ENCODE peak calls at places on chromosomes 11 and 22, in six cellular contexts. V, T, W, S, U and F are unnamed samples.

GRCh38 chr11:19079643-19080440 is 19.3 kb upstream of the MRGPRX2 start:
- DNase-seq in T (no peak), V (peak), U (peak), S (no peak), W (no peak), F (peak)

GRCh38 chr11:109619498-109619897 is 197.5 kb downstream of the C11orf87 start:
- DNase-seq in V (no peak), T (no peak), S (no peak), U (no peak), W (no peak), F (peak)

GRCh38 chr11:128620306-128621175 is 33.2 kb upstream of the ETS1 start:
- DNase-seq in T (peak), U (no peak), V (no peak), S (no peak), W (no peak), F (no peak)

GRCh38 chr22:31825513-31825912 is 71.7 kb downstream of the DEPDC5 start:
- DNase-seq in V (no peak), U (no peak), S (no peak), T (no peak), W (no peak), F (no peak)

GRCh38 chr11:42657169-42657568 is 654.6 kb upstream of the API5 start:
- DNase-seq in U (no peak), V (no peak), S (no peak), T (no peak), W (no peak), F (no peak)

GRCh38 chr11:11735586-11735985 is 106.2 kb upstream of the USP47 start:
- DNase-seq in U (no peak), V (no peak), T (no peak), W (no peak), S (no peak), F (no peak)

GRCh38 chr22:42437488-42438292 is 5.5 kb upstream of the NFAM1 start:
- DNase-seq in S (peak), W (peak), U (peak), V (peak), T (peak), F (peak)

GRCh38 chr22:40000171-40000570 is 5.4 kb downstream of the FAM83F start:
- DNase-seq in V (no peak), T (no peak), S (no peak), W (no peak), U (no peak), F (no peak)

GRCh38 chr11:126613272-126613671 is 257.8 kb downstream of the ST3GAL4 start:
- DNase-seq in T (no peak), W (no peak), V (no peak), U (no peak), S (no peak), F (no peak)

GRCh38 chr11:18599739-18600230 is at the start of gene MISFA:
- DNase-seq in U (no peak), W (no peak), V (no peak), S (no peak), T (no peak), F (no peak)

GRCh38 chr11:36131719-36132349 is 157.4 kb downstream of the COMMD9 start:
- DNase-seq in S (peak), T (peak), W (no peak), V (no peak), U (peak), F (no peak)

GRCh38 chr22:38424525-38425080 is 30.4 kb downstream of the KCNJ4 start:
- DNase-seq in U (no peak), S (no peak), T (no peak), V (no peak), W (no peak), F (no peak)

GRCh38 chr11:108774037-108774436 is 109.2 kb downstream of the DDX10 start:
- DNase-seq in W (no peak), U (no peak), T (no peak), S (no peak), V (no peak), F (no peak)

GRCh38 chr11:19370100-19370861 is 129.5 kb upstream of the E2F8 start:
- DNase-seq in U (peak), W (no peak), S (peak), V (no peak), T (no peak), F (peak)

GRCh38 chr22:42282252-42282942 is 11.9 kb upstream of the TCF20 start:
- DNase-seq in T (no peak), W (no peak), U (no peak), S (peak), V (no peak), F (no peak)

GRCh38 chr11:90614318-90614717 is 391.5 kb upstream of the CHORDC1 start:
- DNase-seq in W (no peak), U (no peak), T (no peak), S (no peak), V (no peak), F (no peak)

GRCh38 chr11:60777572-60777971 is 7.6 kb upstream of the MS4A10 start:
- DNase-seq in T (no peak), V (no peak), W (no peak), S (peak), U (peak), F (peak)

GRCh38 chr11:14323118-14323676 is 35.8 kb downstream of the RRAS2 start:
- DNase-seq in S (no peak), V (no peak), T (no peak), U (no peak), W (no peak), F (no peak)

GRCh38 chr11:82494988-82495432 is 238.7 kb downstream of the FAM181B start:
- DNase-seq in W (no peak), V (no peak), S (no peak), T (no peak), U (peak), F (no peak)

GRCh38 chr11:75100314-75100713 is 3.6 kb upstream of the OR2AT4 start:
- DNase-seq in W (no peak), T (peak), U (peak), V (no peak), S (no peak), F (peak)

GRCh38 chr22:22798716-22799115 is 88.9 kb upstream of the IGLL5 start:
- DNase-seq in S (no peak), T (no peak), U (no peak), W (no peak), V (no peak), F (no peak)

GRCh38 chr11:124194696-124195418 is 11.7 kb downstream of the OR10D3 start:
- DNase-seq in U (peak), T (peak), S (no peak), V (peak), W (no peak), F (peak)

GRCh38 chr11:64763804-64764611 is 4.2 kb upstream of the PYGM start:
- DNase-seq in V (no peak), U (no peak), T (no peak), W (no peak), S (peak), F (no peak)

GRCh38 chr11:34342008-34342533 is 15.7 kb downstream of the ABTB2 start:
- DNase-seq in S (no peak), V (no peak), U (no peak), T (no peak), W (no peak), F (no peak)

GRCh38 chr11:64787526-64788320 is 9.4 kb upstream of the SF1 start:
- DNase-seq in W (peak), V (no peak), T (peak), U (peak), S (no peak), F (peak)

GRCh38 chr11:120079750-120080610 is 57.9 kb downstream of the TRIM29 start:
- DNase-seq in V (no peak), W (no peak), S (peak), U (no peak), T (peak), F (no peak)

GRCh38 chr11:120516461-120517389 is 5.2 kb downstream of the GRIK4 start:
- DNase-seq in T (no peak), V (no peak), U (no peak), W (no peak), S (no peak), F (no peak)

GRCh38 chr22:32267011-32267410 is 11.9 kb upstream of the SLC5A4 start:
- DNase-seq in U (no peak), W (no peak), S (no peak), V (no peak), T (no peak), F (no peak)

GRCh38 chr11:72687326-72687725 is 13.1 kb upstream of the PDE2A start:
- DNase-seq in U (no peak), T (no peak), S (no peak), W (no peak), V (no peak), F (no peak)

GRCh38 chr11:124886476-124886875 is 11.2 kb downstream of the ROBO4 start:
- DNase-seq in V (no peak), W (no peak), S (peak), U (no peak), T (no peak), F (no peak)

GRCh38 chr11:118689852-118690552 is 10.6 kb upstream of the TREH start:
- DNase-seq in S (peak), U (peak), T (peak), V (peak), W (peak), F (peak)

GRCh38 chr11:8833568-8834275 is 77.3 kb upstream of the AKIP1 start:
- DNase-seq in U (no peak), V (no peak), S (no peak), W (no peak), T (no peak), F (no peak)

GRCh38 chr11:112539741-112540140 is 279.1 kb upstream of the PLET1 start:
- DNase-seq in V (no peak), W (no peak), T (no peak), U (no peak), S (no peak), F (no peak)
- H3K27ac ChIP-seq in V (no peak), W (no peak), T (no peak), U (no peak), S (no peak), F (no peak)

GRCh38 chr22:41038732-41039131 is 53.7 kb upstream of the EP300 start:
- DNase-seq in S (no peak), U (no peak), V (no peak), W (no peak), T (no peak), F (no peak)
- TF ChIP-seq CTCF in S (no peak), U (no peak), V (no peak), W (no peak), T (no peak), F (no peak)

GRCh38 chr22:21665047-21665851 is 563 bp upstream of the PPIL2 start:
- DNase-seq in U (no peak), S (no peak), V (no peak), W (no peak), T (peak), F (no peak)
- H3K27ac ChIP-seq in U (no peak), S (peak), V (peak), W (peak), T (peak), F (peak)

DNA sequence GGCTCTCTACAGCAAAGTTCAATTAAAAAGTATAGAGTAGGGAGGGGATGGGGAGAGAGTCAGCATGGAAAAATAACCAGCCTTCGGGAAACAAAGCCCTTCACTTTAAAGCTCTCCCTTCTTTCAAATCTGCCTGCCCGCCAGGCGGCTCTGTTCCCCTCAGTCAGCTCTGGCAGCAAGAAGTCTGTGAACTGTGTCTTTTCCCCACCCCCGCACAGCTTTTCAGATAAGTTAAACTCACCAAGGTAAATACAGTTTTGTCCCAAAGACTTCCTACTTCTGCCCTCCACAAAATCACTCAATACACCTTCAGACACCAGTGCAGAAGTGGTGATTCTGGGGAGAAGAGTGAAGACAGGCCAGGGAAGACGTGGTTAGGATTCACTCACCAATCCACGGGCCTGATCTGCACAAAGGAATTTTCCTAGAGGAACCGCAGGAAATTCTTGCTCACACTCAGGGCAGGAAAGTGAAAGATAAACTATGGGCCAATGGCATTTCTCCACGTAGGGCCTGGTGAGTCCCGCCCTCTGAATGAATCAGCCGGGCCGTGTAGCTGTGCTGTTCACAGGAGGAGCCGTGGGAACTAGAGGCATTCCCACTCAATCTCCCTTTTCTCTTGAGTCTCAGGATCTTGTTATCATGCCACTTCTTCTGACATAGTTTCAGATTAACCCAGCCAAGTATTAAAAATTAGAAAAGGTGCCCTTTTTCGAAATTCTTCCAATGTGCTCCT is at the start of gene TRIM5:
- DNase-seq in S (peak), T (peak), W (peak), V (peak), U (peak), F (peak)
- TF ChIP-seq CTCF in S (peak), T (peak), W (peak), V (peak), U (peak), F (peak)

GRCh38 chr11:68948948-68949347 is 31.8 kb downstream of the MRGPRD start:
- DNase-seq in W (no peak), U (no peak), S (no peak), V (no peak), T (peak), F (no peak)

GRCh38 chr11:68947151-68947550 is 33.6 kb downstream of the MRGPRD start:
- DNase-seq in W (no peak), S (no peak), U (no peak), V (no peak), T (no peak), F (no peak)

GRCh38 chr11:68950776-68951175 is 30.0 kb downstream of the MRGPRD start:
- DNase-seq in V (no peak), U (no peak), T (no peak), W (no peak), S (no peak), F (no peak)

GRCh38 chr11:68948496-68948895 is 32.3 kb downstream of the MRGPRD start:
- DNase-seq in T (no peak), V (no peak), U (no peak), W (no peak), S (no peak), F (no peak)

GRCh38 chr11:68950268-68950667 is 30.5 kb downstream of the MRGPRD start:
- DNase-seq in U (peak), V (peak), T (peak), S (no peak), W (no peak), F (peak)
- H3K27ac ChIP-seq in U (no peak), V (no peak), T (no peak), S (no peak), W (no peak), F (no peak)

GRCh38 chr11:46247664-46248063 is 29.8 kb upstream of the CREB3L1 start:
- DNase-seq in W (peak), U (peak), S (no peak), T (peak), V (peak), F (peak)
- TF ChIP-seq CTCF in W (peak), U (peak), S (peak), T (peak), V (peak), F (peak)

GRCh38 chr11:78292109-78292803 is 103.5 kb downstream of the USP35 start:
- DNase-seq in U (no peak), W (no peak), S (no peak), T (peak), V (no peak), F (no peak)

GRCh38 chr11:78295347-78295746 is 106.6 kb downstream of the USP35 start:
- DNase-seq in S (no peak), W (no peak), T (no peak), U (no peak), V (no peak), F (no peak)

GRCh38 chr11:78289547-78290292 is 101.0 kb downstream of the USP35 start:
- DNase-seq in U (no peak), S (no peak), T (no peak), W (no peak), V (no peak), F (no peak)

GRCh38 chr11:78290293-78291176 is 101.8 kb downstream of the USP35 start:
- DNase-seq in T (peak), W (no peak), U (peak), S (no peak), V (no peak), F (peak)

GRCh38 chr11:78291754-78292108 is 103.0 kb downstream of the USP35 start:
- DNase-seq in U (no peak), T (no peak), V (no peak), W (no peak), S (no peak), F (no peak)
- H3K27ac ChIP-seq in U (no peak), T (peak), V (no peak), W (no peak), S (no peak), F (no peak)

DNA sequence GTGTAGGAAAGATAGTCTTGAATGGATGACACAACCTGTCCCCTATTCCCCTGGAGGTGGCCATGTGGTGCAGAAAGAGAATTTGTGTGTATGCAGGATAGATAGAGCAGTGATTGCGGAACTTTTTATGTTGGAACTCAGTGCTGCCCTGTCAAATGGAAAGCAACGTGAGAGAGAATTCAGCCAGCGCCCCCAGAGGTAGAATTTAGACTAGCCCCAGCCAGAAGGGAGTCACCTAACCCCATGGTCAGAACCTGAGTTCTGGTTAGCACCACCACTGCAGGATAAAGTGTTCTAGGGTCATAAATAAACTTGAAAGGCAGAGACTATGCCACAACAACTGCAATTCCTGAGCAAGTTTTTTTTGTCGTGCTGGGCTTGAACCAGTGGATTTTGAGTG is 152.9 kb upstream of the GRIA4 start:
- DNase-seq in T (peak), S (no peak), U (no peak), W (no peak), V (no peak), F (no peak)
- TF ChIP-seq CTCF in T (peak), S (no peak), U (peak), W (no peak), V (peak), F (no peak)